ENCODE peak calls at places on chromosomes 3 and 15, in eight cellular contexts. X is fibroblast of lung, F is DND-41, G is mammary epithelial cell, C is BJ, H is cardiac muscle cell, L is heart left ventricle, B is progenitor cell of endocrine pancreas. J is an unnamed sample.

GRCh38 chr15:66940368-66940767 is 125.0 kb upstream of the SMAD3 start:
- DNase-seq in X (no peak), F (no peak), G (peak), C (no peak), H (no peak), L (no peak), B (no peak), J (peak)

GRCh38 chr3:15844889-15845288 is 47.1 kb upstream of the ANKRD28 start:
- DNase-seq in X (no peak), F (no peak), G (no peak), C (no peak), H (no peak), L (no peak), B (no peak), J (no peak)

GRCh38 chr3:15783361-15783969 is 14.3 kb downstream of the ANKRD28 start:
- DNase-seq in X (peak), F (no peak), G (peak), C (no peak), H (peak), L (no peak), B (no peak), J (peak)

GRCh38 chr15:86491118-86491517 is 411.4 kb downstream of the AGBL1 start:
- DNase-seq in X (no peak), F (no peak), G (no peak), C (no peak), H (no peak), L (no peak), B (no peak), J (no peak)

GRCh38 chr3:23590874-23591273 is 214.9 kb upstream of the UBE2E1 start:
- DNase-seq in X (no peak), F (no peak), G (no peak), C (no peak), H (no peak), L (no peak), B (no peak), J (no peak)

GRCh38 chr15:63969652-63970421 is 76.4 kb downstream of the DAPK2 start:
- DNase-seq in X (no peak), F (no peak), G (no peak), C (no peak), H (no peak), L (peak), B (no peak), J (no peak)

GRCh38 chr3:149512073-149512782 is 37.7 kb downstream of the TM4SF4 start:
- DNase-seq in X (peak), F (peak), G (peak), C (no peak), H (peak), L (peak), B (peak), J (no peak)

GRCh38 chr15:81413851-81414250 is 39.8 kb upstream of the TMC3 start:
- DNase-seq in X (no peak), F (no peak), G (no peak), C (no peak), H (no peak), L (no peak), B (no peak), J (no peak)

GRCh38 chr3:52221563-52222318 is 3.7 kb downstream of the TLR9 start:
- DNase-seq in X (no peak), F (no peak), G (no peak), C (no peak), H (no peak), L (peak), B (no peak), J (no peak)

GRCh38 chr15:93088200-93088980 is 621 bp downstream of the RGMA start:
- DNase-seq in X (peak), F (peak), G (peak), C (no peak), H (peak), L (peak), B (peak), J (no peak)

GRCh38 chr3:42497009-42497731 is 5.3 kb upstream of the VIPR1 start:
- DNase-seq in X (no peak), F (no peak), G (no peak), C (peak), H (peak), L (peak), B (peak), J (no peak)

GRCh38 chr15:40190591-40190990 is 29.7 kb downstream of the BUB1B start:
- DNase-seq in X (peak), F (no peak), G (peak), C (peak), H (peak), L (no peak), B (no peak), J (peak)

GRCh38 chr15:49863431-49864205 is 242.8 kb downstream of the DTWD1 start:
- DNase-seq in X (peak), F (no peak), G (peak), C (peak), H (peak), L (no peak), B (no peak), J (peak)

GRCh38 chr3:122636697-122637096 is 43.9 kb upstream of the PARP14 start:
- DNase-seq in X (no peak), F (no peak), G (peak), C (no peak), H (no peak), L (no peak), B (no peak), J (peak)

GRCh38 chr15:43382310-43382709 is 11.4 kb downstream of the TUBGCP4 start:
- DNase-seq in X (no peak), F (no peak), G (no peak), C (no peak), H (no peak), L (no peak), B (no peak), J (no peak)

GRCh38 chr15:98648654-98649537 is 557 bp downstream of the IGF1R start:
- DNase-seq in X (peak), F (peak), G (peak), C (no peak), H (peak), L (peak), B (peak), J (no peak)

GRCh38 chr3:71580636-71581215 is 2.8 kb downstream of the FOXP1 start:
- DNase-seq in X (no peak), F (no peak), G (peak), C (no peak), H (no peak), L (no peak), B (no peak), J (no peak)

GRCh38 chr15:89442155-89442554 is 54.2 kb downstream of the RHCG start:
- DNase-seq in X (no peak), F (no peak), G (no peak), C (no peak), H (no peak), L (no peak), B (no peak), J (no peak)

GRCh38 chr15:78988361-78988911 is 43.6 kb upstream of the CTSH start:
- DNase-seq in X (peak), F (peak), G (peak), C (peak), H (peak), L (peak), B (no peak), J (peak)

GRCh38 chr3:141797819-141798405 is 34.7 kb downstream of the GRK7 start:
- DNase-seq in X (no peak), F (peak), G (no peak), C (no peak), H (no peak), L (no peak), B (no peak), J (no peak)

GRCh38 chr3:105806361-105806760 is 62.5 kb downstream of the CBLB start:
- DNase-seq in X (peak), F (peak), G (peak), C (no peak), H (peak), L (no peak), B (no peak), J (no peak)

GRCh38 chr3:150240891-150241290 is 167.2 kb upstream of the TSC22D2 start:
- DNase-seq in X (no peak), F (no peak), G (no peak), C (no peak), H (no peak), L (no peak), B (no peak), J (no peak)

GRCh38 chr3:181278468-181279238 is 289.1 kb upstream of the DNAJC19 start:
- DNase-seq in X (no peak), F (no peak), G (no peak), C (no peak), H (peak), L (no peak), B (no peak), J (no peak)
- TF ChIP-seq CTCF in X (no peak), F (peak), G (peak), C (no peak), H (no peak), L (no peak), B (peak), J (peak)

GRCh38 chr15:70491641-70492040 is 271.7 kb downstream of the UACA start:
- DNase-seq in X (no peak), F (no peak), G (no peak), C (no peak), H (no peak), L (no peak), B (no peak), J (no peak)

GRCh38 chr15:70490838-70491155 is 272.6 kb downstream of the UACA start:
- DNase-seq in X (no peak), F (no peak), G (no peak), C (no peak), H (no peak), L (no peak), B (no peak), J (no peak)

GRCh38 chr15:70492240-70493177 is 270.8 kb downstream of the UACA start:
- DNase-seq in X (peak), F (peak), G (peak), C (no peak), H (peak), L (peak), B (no peak), J (peak)

GRCh38 chr15:70490148-70490837 is 273.1 kb downstream of the UACA start:
- DNase-seq in X (no peak), F (no peak), G (no peak), C (no peak), H (no peak), L (no peak), B (no peak), J (no peak)

DNA sequence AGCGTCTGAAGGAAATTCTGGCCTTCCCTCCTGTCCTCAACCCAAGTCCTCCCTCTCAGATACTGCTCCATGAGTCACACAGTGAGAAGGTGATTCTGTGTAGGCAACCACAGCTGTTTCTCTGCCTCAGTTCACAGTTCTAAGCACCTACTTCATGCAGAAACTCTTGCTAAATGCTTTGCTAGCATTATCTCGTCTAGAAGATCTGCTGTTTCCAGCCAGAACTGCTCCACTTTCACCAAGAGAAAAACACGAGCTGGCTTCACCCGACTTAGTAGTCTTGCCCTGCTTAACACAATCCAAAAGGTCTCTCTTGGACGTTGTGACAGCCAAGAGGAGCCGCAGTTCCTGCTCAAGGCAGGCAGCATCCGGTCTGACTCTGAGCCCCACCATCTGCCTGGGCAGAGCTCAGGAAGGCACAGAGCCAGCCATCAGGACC is 272.2 kb downstream of the UACA start:
- DNase-seq in X (peak), F (peak), G (peak), C (no peak), H (peak), L (no peak), B (no peak), J (no peak)
- TF ChIP-seq CTCF in X (no peak), F (no peak), G (no peak), C (no peak), H (no peak), L (no peak), B (no peak), J (no peak)

GRCh38 chr3:109804697-109805096 is 467.4 kb upstream of the DPPA4 start:
- DNase-seq in X (no peak), F (no peak), G (peak), C (no peak), H (no peak), L (no peak), B (no peak), J (peak)

GRCh38 chr3:109806929-109807328 is 469.6 kb upstream of the DPPA4 start:
- DNase-seq in X (peak), F (peak), G (peak), C (no peak), H (peak), L (no peak), B (no peak), J (peak)

DNA sequence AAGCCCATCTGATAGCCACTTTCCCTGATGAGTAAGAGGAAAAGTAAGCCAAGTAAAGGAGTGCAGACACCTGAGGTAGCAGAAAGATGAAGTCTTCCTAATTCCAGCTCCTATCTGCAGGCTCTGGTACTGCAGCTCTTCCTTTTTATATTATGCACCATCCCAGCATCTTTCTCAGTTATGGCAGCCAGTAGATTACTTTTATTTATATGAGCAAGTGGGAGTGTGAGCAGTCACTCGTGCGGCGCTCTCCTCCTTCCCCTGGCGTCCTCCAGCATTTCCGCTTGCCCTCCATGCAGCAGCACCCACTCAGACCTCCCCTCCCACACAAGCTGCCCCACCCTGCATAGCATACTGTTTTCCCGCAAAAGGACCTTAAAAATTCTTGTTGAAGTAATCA is 465.9 kb upstream of the DPPA4 start:
- DNase-seq in X (no peak), F (no peak), G (peak), C (no peak), H (no peak), L (no peak), B (no peak), J (no peak)
- TF ChIP-seq CTCF in X (peak), F (peak), G (peak), C (peak), H (peak), L (peak), B (peak), J (peak)

DNA sequence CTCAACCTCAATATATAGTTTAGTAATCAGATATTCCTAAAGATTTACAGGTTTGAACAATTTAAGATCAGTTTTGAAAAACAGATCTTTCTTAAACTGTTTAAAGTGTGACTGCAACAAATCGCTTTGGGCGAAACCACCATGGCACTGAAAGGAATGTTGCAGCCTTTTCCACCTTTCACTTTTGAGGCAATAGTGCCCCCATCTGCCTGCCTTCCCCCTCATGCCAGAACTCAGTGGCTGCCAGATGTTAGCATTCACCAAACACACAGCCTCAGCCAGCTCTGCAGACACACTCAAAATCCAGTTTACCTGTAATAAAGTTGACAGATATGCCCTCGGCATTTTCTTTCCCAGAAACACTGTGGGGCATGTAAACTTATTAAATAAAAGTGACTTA is 3.3 kb downstream of the LYSMD4 start:
- DNase-seq in X (peak), F (peak), G (peak), C (no peak), H (peak), L (peak), B (no peak), J (peak)
- TF ChIP-seq CTCF in X (peak), F (peak), G (peak), C (peak), H (peak), L (peak), B (peak), J (peak)

DNA sequence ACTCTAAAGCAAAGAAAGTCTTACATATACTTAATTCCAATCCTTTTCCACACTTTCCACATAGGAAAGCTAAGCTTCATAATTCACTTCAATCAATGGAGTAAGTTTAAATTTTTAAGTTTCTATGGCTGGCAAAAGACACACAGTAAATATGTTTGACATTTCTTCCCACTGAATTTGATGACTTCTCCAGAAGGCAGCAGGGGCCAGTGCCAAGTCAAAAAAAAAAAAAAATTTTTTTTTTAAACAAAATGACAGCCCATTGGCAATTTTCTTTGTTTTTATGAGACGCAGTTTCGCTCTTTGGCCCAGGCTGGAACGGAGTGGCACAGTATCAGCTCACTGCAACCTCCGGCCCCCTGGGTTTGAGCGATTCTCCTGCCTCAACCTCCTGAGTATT is 28.7 kb downstream of the ATP13A3 start:
- DNase-seq in X (no peak), F (no peak), G (no peak), C (no peak), H (no peak), L (no peak), B (no peak), J (no peak)
- TF ChIP-seq CTCF in X (no peak), F (no peak), G (no peak), C (no peak), H (no peak), L (no peak), B (no peak), J (peak)

GRCh38 chr3:5229414-5229813 is 41.9 kb downstream of the EDEM1 start:
- DNase-seq in X (no peak), F (no peak), G (no peak), C (no peak), H (no peak), L (no peak), B (no peak), J (no peak)

GRCh38 chr3:5227812-5228211 is 40.3 kb downstream of the EDEM1 start:
- DNase-seq in X (no peak), F (no peak), G (no peak), C (no peak), H (peak), L (no peak), B (no peak), J (no peak)

GRCh38 chr3:5222283-5223005 is 34.9 kb downstream of the EDEM1 start:
- DNase-seq in X (no peak), F (no peak), G (no peak), C (no peak), H (no peak), L (no peak), B (no peak), J (no peak)

GRCh38 chr3:5231067-5231466 is 43.6 kb downstream of the EDEM1 start:
- DNase-seq in X (no peak), F (no peak), G (no peak), C (no peak), H (no peak), L (no peak), B (no peak), J (no peak)

DNA sequence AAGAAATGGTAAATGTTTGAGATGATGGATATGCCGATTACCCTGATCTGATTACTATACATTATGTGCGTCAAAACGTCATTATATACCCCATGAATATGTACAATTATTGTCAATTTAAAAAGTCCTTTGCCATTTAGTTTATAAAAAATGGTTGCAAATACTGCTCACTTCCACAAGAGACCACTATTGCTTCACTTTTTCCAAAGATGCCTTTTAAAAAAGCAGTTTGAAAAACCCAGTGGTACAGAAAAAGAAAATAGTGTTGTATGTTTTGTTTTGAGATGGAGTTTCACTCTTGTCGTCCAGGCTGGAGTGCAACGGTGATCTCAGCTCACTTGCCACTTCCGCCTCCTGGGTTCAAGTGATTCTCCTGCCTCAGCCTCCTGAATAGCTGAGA is 39.3 kb downstream of the EDEM1 start:
- DNase-seq in X (peak), F (no peak), G (no peak), C (no peak), H (peak), L (no peak), B (no peak), J (no peak)
- TF ChIP-seq CTCF in X (peak), F (peak), G (peak), C (peak), H (peak), L (no peak), B (peak), J (peak)

GRCh38 chr3:171088496-171088895 is 62.0 kb upstream of the SLC2A2 start:
- DNase-seq in X (peak), F (no peak), G (no peak), C (no peak), H (peak), L (no peak), B (no peak), J (no peak)

GRCh38 chr3:171095063-171095462 is 68.5 kb upstream of the SLC2A2 start:
- DNase-seq in X (no peak), F (no peak), G (no peak), C (no peak), H (peak), L (no peak), B (no peak), J (no peak)

GRCh38 chr3:171088984-171089754 is 62.6 kb upstream of the SLC2A2 start:
- DNase-seq in X (peak), F (no peak), G (peak), C (peak), H (peak), L (no peak), B (no peak), J (peak)

GRCh38 chr3:171094411-171094810 is 67.9 kb upstream of the SLC2A2 start:
- DNase-seq in X (no peak), F (no peak), G (no peak), C (no peak), H (no peak), L (no peak), B (no peak), J (no peak)

GRCh38 chr3:171092467-171092911 is 66.0 kb upstream of the SLC2A2 start:
- DNase-seq in X (peak), F (no peak), G (no peak), C (no peak), H (peak), L (no peak), B (no peak), J (no peak)
- TF ChIP-seq CTCF in X (no peak), F (no peak), G (no peak), C (no peak), H (no peak), L (no peak), B (no peak), J (no peak)